ENCODE peak calls at places on chromosomes 3 and 15, in four cellular contexts. H is GM12878, D is IMR-90, P is K562. Z is an unnamed sample.

GRCh38 chr3:61562042-61562809 is 855 bp downstream of the PTPRG start:
- DNase-seq in P (no peak), H (no peak), D (peak), Z (peak)

GRCh38 chr3:108125550-108126071 is 34.8 kb upstream of the CD47 start:
- DNase-seq in D (no peak), H (peak), P (peak), Z (peak)

GRCh38 chr15:54810031-54810430 is 386.7 kb downstream of the RSL24D1 start:
- DNase-seq in H (no peak), D (no peak), P (no peak), Z (no peak)

GRCh38 chr3:70138606-70139005 is 139.1 kb downstream of the SAMMSON start:
- DNase-seq in P (no peak), H (no peak), D (no peak), Z (no peak)

GRCh38 chr3:113097821-113098516 is 107.2 kb downstream of the GTPBP8 start:
- DNase-seq in D (peak), P (no peak), H (no peak), Z (no peak)

GRCh38 chr3:184082465-184082864 is 14.4 kb upstream of the HTR3E start:
- DNase-seq in P (no peak), H (no peak), D (no peak), Z (no peak)

GRCh38 chr3:55445551-55445950 is 41.6 kb downstream of the WNT5A start:
- DNase-seq in H (no peak), D (no peak), P (no peak), Z (no peak)

GRCh38 chr3:117404756-117405155 is 695.2 kb downstream of the TUSC7 start:
- DNase-seq in D (no peak), H (no peak), P (no peak), Z (no peak)

GRCh38 chr3:150447631-150448465 is 39.8 kb downstream of the TSC22D2 start:
- DNase-seq in D (no peak), P (no peak), H (no peak), Z (peak)
- H3K27ac ChIP-seq in D (peak), P (peak), H (no peak), Z (peak)

GRCh38 chr3:43247556-43248186 is 38.7 kb upstream of the SNRK start:
- DNase-seq in D (no peak), P (no peak), H (no peak), Z (peak)

GRCh38 chr3:43248956-43249355 is 37.4 kb upstream of the SNRK start:
- DNase-seq in H (no peak), D (no peak), P (no peak), Z (no peak)

GRCh38 chr3:43244694-43245093 is 41.6 kb upstream of the SNRK start:
- DNase-seq in P (no peak), D (no peak), H (no peak), Z (no peak)

GRCh38 chr3:43248194-43248593 is 38.1 kb upstream of the SNRK start:
- DNase-seq in P (no peak), H (no peak), D (no peak), Z (peak)

DNA sequence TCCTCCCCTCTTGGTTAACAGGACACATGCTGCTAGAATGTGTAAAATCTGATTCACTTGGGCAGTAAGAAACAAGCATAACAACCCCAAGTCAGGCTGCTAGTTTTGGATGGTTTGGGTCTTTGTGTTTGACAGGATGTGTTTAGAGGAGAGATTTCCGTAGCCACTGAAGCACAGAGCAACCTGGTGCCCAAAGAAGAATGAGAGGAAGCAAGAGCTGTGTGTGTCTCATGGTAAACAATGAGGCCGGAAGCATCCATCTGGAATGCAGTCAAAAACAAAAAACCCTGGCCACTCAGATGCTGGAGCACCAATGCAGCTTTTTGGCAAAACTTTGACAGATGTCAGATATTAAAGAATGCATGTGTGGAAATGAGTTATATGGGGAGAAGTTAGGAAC is 39.4 kb upstream of the SNRK start:
- DNase-seq in H (no peak), D (no peak), P (no peak), Z (peak)
- TF ChIP-seq FOS in H (no peak), D (no peak), P (no peak), Z (peak)

GRCh38 chr3:13892304-13892703 is 12.4 kb upstream of the WNT7A start:
- DNase-seq in P (no peak), H (no peak), D (no peak), Z (no peak)

GRCh38 chr3:13894096-13894811 is 14.4 kb upstream of the WNT7A start:
- DNase-seq in D (no peak), H (no peak), P (no peak), Z (no peak)

GRCh38 chr3:13896473-13897154 is 16.7 kb upstream of the WNT7A start:
- DNase-seq in D (peak), P (peak), H (peak), Z (peak)

GRCh38 chr3:13894812-13895154 is 14.9 kb upstream of the WNT7A start:
- DNase-seq in H (no peak), D (no peak), P (no peak), Z (no peak)

DNA sequence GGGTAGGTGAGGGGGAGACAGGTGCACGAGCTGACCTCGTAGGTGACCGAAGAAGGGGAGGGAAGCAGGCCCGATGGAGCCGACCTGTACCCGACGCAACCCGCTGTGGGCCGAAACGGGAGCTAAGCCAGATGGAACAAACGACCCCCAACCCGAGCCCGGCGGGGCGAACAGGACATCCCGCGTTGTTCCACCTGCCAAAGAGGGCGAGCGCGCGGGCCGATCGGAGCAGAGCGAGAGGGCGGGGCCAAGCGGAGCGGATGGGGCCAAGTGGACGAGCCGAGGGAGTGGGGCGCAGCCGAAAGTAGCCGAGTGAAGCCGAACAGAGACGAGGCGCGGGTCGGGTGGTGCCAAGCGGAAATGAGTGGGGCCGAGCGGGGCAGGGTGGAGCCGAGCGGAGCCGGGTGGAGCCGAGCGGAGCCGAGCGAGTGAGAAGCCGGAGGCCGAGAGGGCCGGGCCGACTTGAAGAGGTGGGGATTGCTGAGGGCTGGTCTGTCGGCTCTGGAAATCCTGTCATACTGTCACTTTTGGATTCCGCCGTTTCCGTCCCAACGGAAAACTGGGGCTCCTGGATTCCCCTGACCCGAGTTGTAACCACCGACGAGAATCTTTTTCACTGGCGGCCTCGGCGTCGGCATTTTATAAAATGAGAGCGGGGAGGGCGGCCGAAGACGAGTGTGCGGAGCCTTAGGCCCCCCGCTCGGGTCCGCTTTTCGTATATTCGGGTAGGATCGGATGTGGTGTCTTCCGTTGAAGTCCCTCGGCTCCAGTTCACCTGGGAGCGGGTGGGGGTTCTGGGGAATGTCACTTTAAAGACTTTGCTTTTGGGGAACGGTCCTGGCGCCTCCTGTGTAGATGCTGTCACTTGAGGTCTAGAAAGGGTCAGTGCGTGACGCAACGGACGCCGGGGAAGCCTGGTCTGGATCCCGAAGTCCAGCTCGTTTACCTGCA is 15.6 kb upstream of the WNT7A start:
- DNase-seq in D (peak), H (peak), P (peak), Z (peak)
- H3K27ac ChIP-seq in D (peak), H (no peak), P (no peak), Z (no peak)

GRCh38 chr3:47525617-47526016 is 12.1 kb upstream of the ELP6 start:
- DNase-seq in H (no peak), P (no peak), D (no peak), Z (no peak)
- TF ChIP-seq FOS in H (no peak), P (no peak), D (no peak), Z (no peak)

Z was measured in endothelial cell of umbilical vein.